ENCODE peak calls at places on chromosomes 4 and X, in nine cellular contexts. C, S, Z, I, L, B, J, D and E are unnamed samples.

GRCh38 chr4:41183021-41183553 is 31.3 kb downstream of the APBB2 start:
- DNase-seq in C (no peak), S (no peak), Z (no peak), I (no peak), L (no peak), B (no peak), J (no peak), D (no peak), E (no peak)

GRCh38 chr4:101355767-101356702 is 8.7 kb upstream of the PPP3CA start:
- DNase-seq in C (no peak), S (no peak), Z (peak; percentile 60), I (no peak), L (no peak), B (no peak), J (no peak), D (no peak), E (no peak)

GRCh38 chrX:129525162-129525561 is 1.9 kb upstream of the SMARCA1 start:
- DNase-seq in C (no peak), S (no peak), Z (no peak), I (no peak), L (no peak), B (no peak), J (no peak), D (no peak), E (no peak)

GRCh38 chr4:122450847-122451246 is 5.7 kb downstream of the IL2 start:
- DNase-seq in C (peak; percentile 86), S (no peak), Z (peak; percentile 11), I (no peak), L (no peak), B (no peak), J (no peak), D (no peak), E (no peak)

GRCh38 chr4:40185830-40186664 is 10.8 kb upstream of the RHOH start:
- DNase-seq in C (no peak), S (no peak), Z (no peak), I (no peak), L (no peak), B (no peak), J (no peak), D (no peak), E (no peak)

GRCh38 chr4:79413486-79413885 is 5.5 kb upstream of the GK2 start:
- DNase-seq in C (no peak), S (no peak), Z (no peak), I (no peak), L (no peak), B (no peak), J (no peak), D (no peak), E (no peak)

GRCh38 chrX:9349572-9350259 is 115.1 kb upstream of the TBL1X start:
- DNase-seq in C (no peak), S (no peak), Z (no peak), I (no peak), L (no peak), B (no peak), J (no peak), D (peak; percentile 42), E (peak; percentile 33)

GRCh38 chrX:38431525-38431924 is 79.1 kb downstream of the OTC start:
- DNase-seq in C (no peak), S (no peak), Z (no peak), I (no peak), L (no peak), B (no peak), J (no peak), D (no peak), E (no peak)

GRCh38 chrX:153901753-153902140 is 2.7 kb upstream of the AVPR2 start:
- DNase-seq in C (peak; percentile 42), S (no peak), Z (no peak), I (no peak), L (no peak), B (no peak), J (no peak), D (peak; percentile 27), E (no peak)

GRCh38 chr4:56828784-56829535 is 7.5 kb upstream of the SPINK2 start:
- DNase-seq in C (no peak), S (no peak), Z (no peak), I (no peak), L (no peak), B (no peak), J (no peak), D (no peak), E (no peak)

GRCh38 chrX:140149761-140150160 is 184.4 kb upstream of the CXorf66 start:
- DNase-seq in C (no peak), S (no peak), Z (no peak), I (no peak), L (no peak), B (no peak), J (no peak), D (no peak), E (no peak)

GRCh38 chrX:135740683-135741149 is 27.3 kb downstream of the CT45A3 start:
- DNase-seq in C (peak; percentile 70), S (no peak), Z (no peak), I (no peak), L (peak; percentile 57), B (no peak), J (no peak), D (peak; percentile 46), E (peak; percentile 55)

GRCh38 chr4:159171287-159171686 is 68.4 kb downstream of the RAPGEF2 start:
- DNase-seq in C (no peak), S (no peak), Z (no peak), I (no peak), L (no peak), B (no peak), J (no peak), D (no peak), E (no peak)

GRCh38 chrX:107135076-107135964 is 16.7 kb upstream of the RBM41 start:
- DNase-seq in C (no peak), S (no peak), Z (no peak), I (no peak), L (no peak), B (peak; percentile 56), J (no peak), D (no peak), E (no peak)

GRCh38 chr4:16745009-16745408 is 153.4 kb downstream of the LDB2 start:
- DNase-seq in C (no peak), S (no peak), Z (no peak), I (no peak), L (no peak), B (no peak), J (peak; percentile 14), D (no peak), E (no peak)

GRCh38 chrX:154328646-154329045 is 33.1 kb downstream of the TKTL1 start:
- DNase-seq in C (no peak), S (no peak), Z (no peak), I (no peak), L (no peak), B (no peak), J (no peak), D (no peak), E (no peak)

GRCh38 chr4:118265312-118266144 is 87.3 kb downstream of the PRSS12 start:
- DNase-seq in C (no peak), S (no peak), Z (peak; percentile 31), I (no peak), L (peak; percentile 48), B (peak; percentile 48), J (no peak), D (peak; percentile 71), E (peak; percentile 36)

GRCh38 chr4:20984011-20984836 is 284.0 kb downstream of the PACRGL start:
- DNase-seq in C (peak; percentile 80), S (no peak), Z (peak; percentile 35), I (no peak), L (no peak), B (no peak), J (no peak), D (peak; percentile 54), E (peak; percentile 19)

GRCh38 chr4:17704020-17704657 is 77.3 kb downstream of the FAM184B start:
- DNase-seq in C (no peak), S (no peak), Z (no peak), I (no peak), L (no peak), B (no peak), J (no peak), D (no peak), E (no peak)

GRCh38 chrX:153414838-153415552 is 3.7 kb downstream of the ZFP92 start:
- DNase-seq in C (no peak), S (peak; percentile 36), Z (no peak), I (no peak), L (no peak), B (no peak), J (no peak), D (no peak), E (no peak)

GRCh38 chrX:111503594-111503993 is 7.9 kb upstream of the SERTM2 start:
- DNase-seq in C (no peak), S (no peak), Z (no peak), I (no peak), L (no peak), B (no peak), J (no peak), D (no peak), E (no peak)

GRCh38 chr4:108849611-108850406 is 87.0 kb upstream of the ETNPPL start:
- DNase-seq in C (no peak), S (no peak), Z (peak; percentile 31), I (no peak), L (no peak), B (no peak), J (no peak), D (no peak), E (no peak)
- H3K4me1 ChIP-seq in C (no peaks in the 10 kb centered on the region), S (no peaks in the 10 kb centered on the region), Z (peaks cover 11% of the 10 kb centered on the region), I (no peaks in the 10 kb centered on the region), L (no peaks in the 10 kb centered on the region), B (no peaks in the 10 kb centered on the region), J (no peaks in the 10 kb centered on the region), D (no peaks in the 10 kb centered on the region), E (no peaks in the 10 kb centered on the region)

GRCh38 chrX:46588263-46588662 is 14.7 kb downstream of the CHST7 start:
- DNase-seq in C (peak; percentile 60), S (no peak), Z (no peak), I (peak; percentile 32), L (peak; percentile 50), B (peak; percentile 58), J (peak; percentile 67), D (no peak), E (no peak)
- H3K4me3 ChIP-seq in C (no peak overlapping the region), S (no peak overlapping the region), Z (no peak overlapping the region), I (peak overlapping the region; percentile 2), L (no peak overlapping the region), B (no peak overlapping the region), J (no peak overlapping the region), D (peak overlapping the region; percentile 17), E (no peak overlapping the region)

GRCh38 chrX:132425744-132426318 is 63.0 kb downstream of the MBNL3 start:
- DNase-seq in C (no peak), S (no peak), Z (no peak), I (no peak), L (no peak), B (no peak), J (no peak), D (no peak), E (no peak)

GRCh38 chrX:132426695-132427281 is 62.0 kb downstream of the MBNL3 start:
- DNase-seq in C (no peak), S (no peak), Z (no peak), I (no peak), L (no peak), B (no peak), J (no peak), D (no peak), E (no peak)

GRCh38 chrX:132423323-132423722 is 65.5 kb downstream of the MBNL3 start:
- DNase-seq in C (no peak), S (no peak), Z (no peak), I (no peak), L (no peak), B (no peak), J (no peak), D (no peak), E (no peak)
- H3K4me1 ChIP-seq in C (no peaks in the 10 kb centered on the region), S (no peaks in the 10 kb centered on the region), Z (no peaks in the 10 kb centered on the region), I (no peaks in the 10 kb centered on the region), L (no peaks in the 10 kb centered on the region), B (no peaks in the 10 kb centered on the region), J (no peaks in the 10 kb centered on the region), D (no peaks in the 10 kb centered on the region), E (no peaks in the 10 kb centered on the region)

GRCh38 chr4:180766903-180767302 is 1476.3 kb upstream of the TENM3 start:
- DNase-seq in C (peak; percentile 57), S (no peak), Z (no peak), I (no peak), L (no peak), B (no peak), J (no peak), D (no peak), E (no peak)
- H3K4me3 ChIP-seq in C (no peak overlapping the region), S (no peak overlapping the region), Z (no peak overlapping the region), I (no peak overlapping the region), L (no peak overlapping the region), B (no peak overlapping the region), J (no peak overlapping the region), D (no peak overlapping the region), E (no peak overlapping the region)